ENCODE peak calls at places on chromosomes 7 and 10, in seven cellular contexts. A is ovary; N is CD8-positive, alpha-beta T cell; T is colonic mucosa; J is lower lobe of right lung; Q is astrocyte; S is heart right ventricle. X is an unnamed sample. For H3K9me3 and H3K27me3, the result is how much of the 10 kb centered on the place peaks cover.

GRCh38 chr10:5540080-5540479 is 15.3 kb downstream of the CALML3 start:
- DNase-seq in T (no peak), S (no peak), Q (no peak), N (no peak), A (no peak), J (peak), X (no peak)

GRCh38 chr10:31947144-31947926 is 18.7 kb upstream of the ARHGAP12 start:
- DNase-seq in N (no peak), Q (peak), J (no peak), T (peak), A (no peak), S (peak), X (no peak)

GRCh38 chr10:116109881-116110280 is 163.1 kb downstream of the GFRA1 start:
- DNase-seq in Q (no peak), A (no peak), S (no peak), J (no peak), N (no peak), T (no peak), X (no peak)

GRCh38 chr10:35639651-35640311 is 2.3 kb downstream of the FZD8 start:
- DNase-seq in Q (peak), J (peak), A (peak), S (peak), T (peak), N (no peak), X (no peak)

GRCh38 chr7:150787321-150788281 is 12.6 kb downstream of the TMEM176B start:
- DNase-seq in S (peak), Q (no peak), J (no peak), A (peak), T (peak), N (no peak), X (no peak)

GRCh38 chr7:73699370-73700069 is 16.1 kb downstream of the BUD23 start:
- DNase-seq in T (no peak), J (no peak), Q (no peak), S (no peak), A (no peak), N (no peak), X (no peak)

GRCh38 chr10:55446603-55447002 is 645.6 kb upstream of the PCDH15 start:
- DNase-seq in T (no peak), N (no peak), J (no peak), S (no peak), A (no peak), Q (no peak), X (no peak)

GRCh38 chr7:24692592-24692991 is 64.7 kb downstream of the GSDME start:
- DNase-seq in J (no peak), A (no peak), T (no peak), N (no peak), S (no peak), Q (no peak), X (no peak)

GRCh38 chr10:90579602-90580242 is 278.1 kb downstream of the HTR7 start:
- DNase-seq in S (no peak), J (no peak), A (no peak), Q (peak), N (no peak), T (no peak), X (no peak)

GRCh38 chr7:100396421-100396982 is 23.2 kb downstream of the PILRA start:
- DNase-seq in J (no peak), Q (no peak), T (no peak), N (peak), S (no peak), A (no peak), X (no peak)

GRCh38 chr10:72242675-72243074 is 26.6 kb upstream of the ASCC1 start:
- DNase-seq in N (no peak), A (peak), J (peak), Q (peak), S (peak), T (no peak), X (no peak)

GRCh38 chr7:34131371-34131770 is 226.0 kb downstream of the BMPER start:
- DNase-seq in A (no peak), T (no peak), J (no peak), Q (peak), N (no peak), S (no peak), X (no peak)

GRCh38 chr7:1758859-1759521 is 88.9 kb downstream of the ELFN1 start:
- DNase-seq in J (peak), S (peak), N (no peak), T (no peak), Q (no peak), A (no peak), X (no peak)
- TF ChIP-seq CTCF in J (no peak), S (no peak), N (no peak), T (no peak), Q (no peak), A (no peak), X (no peak)

GRCh38 chr10:132219486-132219885 is 32.7 kb downstream of the DPYSL4 start:
- DNase-seq in J (no peak), A (no peak), T (no peak), Q (no peak), N (no peak), S (no peak), X (no peak)
- H3K9me3 ChIP-seq in J (under half), A (under half), T (under half), Q (under half), N (under half), S (under half), X (under half)

GRCh38 chr7:142806957-142807356 is 36.2 kb downstream of the PRSS2 start:
- DNase-seq in Q (no peak), T (no peak), N (no peak), J (no peak), S (no peak), A (no peak), X (no peak)

GRCh38 chr7:142803901-142804300 is 33.1 kb downstream of the PRSS2 start:
- DNase-seq in Q (no peak), N (peak), A (no peak), J (no peak), S (no peak), T (no peak), X (no peak)

GRCh38 chr7:142806021-142806353 is 35.2 kb downstream of the PRSS2 start:
- DNase-seq in J (no peak), Q (no peak), T (no peak), S (no peak), A (no peak), N (no peak), X (no peak)

GRCh38 chr7:142804715-142805114 is 33.9 kb downstream of the PRSS2 start:
- DNase-seq in S (no peak), J (no peak), Q (no peak), A (no peak), T (no peak), N (peak), X (peak)

DNA sequence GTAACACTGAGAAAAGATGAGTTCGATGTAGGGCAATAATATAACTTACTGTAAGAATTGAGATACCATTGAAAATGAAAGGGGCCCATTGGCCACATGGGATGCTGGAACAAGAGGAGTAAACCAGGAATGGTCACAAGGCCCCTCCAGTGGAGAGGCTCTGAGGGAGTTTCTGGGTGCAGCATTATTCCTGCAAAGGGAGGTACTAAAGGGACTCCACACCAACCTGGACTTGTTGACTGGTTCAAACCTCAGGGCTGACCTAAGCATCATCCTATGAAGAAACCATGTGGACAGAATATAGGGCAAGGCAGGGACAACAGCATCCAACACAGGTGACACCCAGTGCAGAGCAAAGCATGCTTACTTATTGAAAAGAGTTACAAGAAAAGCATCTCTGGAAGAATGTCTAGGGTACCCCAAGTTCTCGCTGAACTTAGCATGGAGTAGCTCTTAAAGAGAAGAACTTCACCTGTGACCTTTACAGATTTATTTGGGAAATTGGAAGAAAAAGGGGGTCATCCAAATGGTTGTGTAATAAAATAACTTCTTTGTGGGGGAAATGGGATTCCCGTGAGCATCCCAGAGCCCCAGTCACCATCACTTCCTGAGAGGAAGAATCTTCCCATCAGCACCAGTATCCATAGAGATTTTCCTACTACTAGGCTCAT is 34.7 kb downstream of the PRSS2 start:
- DNase-seq in T (no peak), S (no peak), Q (no peak), A (no peak), N (peak), J (no peak), X (no peak)
- H3K27me3 ChIP-seq in T (under half), S (half or more), Q (under half), A (under half), N (under half), J (under half), X (under half)

DNA sequence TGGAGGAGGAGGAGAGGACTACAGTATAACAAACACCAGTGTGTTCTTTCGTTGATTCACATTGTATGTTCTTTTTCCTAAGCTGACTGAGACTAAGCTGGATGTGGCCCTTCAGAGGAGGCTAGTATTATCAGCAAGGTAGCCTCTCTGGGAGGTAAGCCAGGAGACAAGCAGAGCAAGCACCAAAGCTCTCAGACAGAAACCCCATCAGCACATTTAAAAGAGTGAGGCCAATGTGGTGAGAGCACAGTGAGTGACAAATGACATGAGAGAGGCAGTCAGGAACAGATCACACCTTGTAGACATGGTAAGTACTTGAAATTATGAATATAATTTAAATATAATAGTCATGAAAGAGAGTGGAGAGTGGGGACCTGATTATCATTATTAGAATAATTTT is 107.6 kb downstream of the KMT2C start:
- DNase-seq in J (no peak), S (no peak), A (no peak), N (no peak), Q (no peak), T (no peak), X (no peak)
- TF ChIP-seq CTCF in J (no peak), S (no peak), A (no peak), N (no peak), Q (no peak), T (no peak), X (no peak)

GRCh38 chr7:57361406-57361805 is 88.6 kb upstream of the ZNF716 start:
- DNase-seq in S (no peak), N (no peak), A (no peak), Q (no peak), T (no peak), J (no peak), X (no peak)
- H3K9me3 ChIP-seq in S (under half), N (under half), A (under half), Q (under half), T (under half), J (under half), X (under half)